ENCODE peak calls at places on chromosomes 2 and 18, in five cellular contexts. A is K562, F is breast epithelium, O is spleen, S is prostate gland. L is an unnamed sample.

GRCh38 chr2:169131587-169132512 is 62.5 kb downstream of the DHRS9 start:
- DNase-seq in A (peak), F (no peak), O (no peak), S (no peak), L (peak)

GRCh38 chr2:222756362-222756831 is 84.9 kb downstream of the MOGAT1 start:
- DNase-seq in A (no peak), F (no peak), O (no peak), S (no peak), L (no peak)

GRCh38 chr2:17076535-17076934 is 410.9 kb upstream of the CYRIA start:
- DNase-seq in A (no peak), F (no peak), O (no peak), S (no peak), L (no peak)

GRCh38 chr18:22703883-22704626 is 229.1 kb upstream of the RBBP8 start:
- DNase-seq in A (peak), F (no peak), O (no peak), S (no peak), L (peak)

GRCh38 chr2:231781798-231782726 is 980 bp upstream of the PDE6D start:
- DNase-seq in A (peak), F (no peak), O (no peak), S (peak), L (no peak)

GRCh38 chr2:33598472-33599174 is 476 bp downstream of the FAM98A start:
- DNase-seq in A (peak), F (no peak), O (peak), S (no peak), L (peak)

GRCh38 chr18:10190564-10190963 is 263.9 kb upstream of the APCDD1 start:
- DNase-seq in A (no peak), F (no peak), O (no peak), S (no peak), L (no peak)

GRCh38 chr2:128632491-128632780 is 313.8 kb upstream of the HS6ST1 start:
- DNase-seq in A (no peak), F (no peak), O (peak), S (no peak), L (no peak)

GRCh38 chr18:31424383-31424988 is 23.1 kb upstream of the DSG3 start:
- DNase-seq in A (peak), F (no peak), O (no peak), S (no peak), L (no peak)

GRCh38 chr2:46299365-46300263 is 2.4 kb downstream of the EPAS1 start:
- DNase-seq in A (peak), F (peak), O (peak), S (peak), L (no peak)

GRCh38 chr2:180542510-180542909 is 437.9 kb upstream of the UBE2E3 start:
- DNase-seq in A (no peak), F (no peak), O (no peak), S (no peak), L (no peak)
- TF ChIP-seq POLR2AphosphoS5 in A (no peak), F (no peak), O (no peak), S (no peak), L (no peak)

GRCh38 chr2:156800781-156801366 is 364.7 kb downstream of the GPD2 start:
- DNase-seq in A (no peak), F (no peak), O (no peak), S (no peak), L (no peak)
- TF ChIP-seq POLR2A in A (no peak), F (no peak), O (no peak), S (no peak), L (no peak)

GRCh38 chr2:29114514-29114840 is 738 bp upstream of the CLIP4 start:
- DNase-seq in A (no peak), F (peak), O (no peak), S (no peak), L (no peak)

GRCh38 chr2:29113891-29114321 is 1.3 kb upstream of the CLIP4 start:
- DNase-seq in A (no peak), F (peak), O (no peak), S (no peak), L (no peak)

GRCh38 chr2:29115797-29116781 is 874 bp downstream of the CLIP4 start:
- DNase-seq in A (no peak), F (peak), O (peak), S (peak), L (no peak)

GRCh38 chr2:29113027-29113686 is 2.1 kb upstream of the CLIP4 start:
- DNase-seq in A (no peak), F (no peak), O (no peak), S (no peak), L (no peak)

GRCh38 chr2:29114841-29115609 is at the start of gene CLIP4:
- DNase-seq in A (peak), F (peak), O (peak), S (peak), L (peak)
- TF ChIP-seq POLR2AphosphoS5 in A (no peak), F (no peak), O (peak), S (no peak), L (no peak)

GRCh38 chr2:212644195-212644837 is 105.7 kb upstream of the ERBB4 start:
- DNase-seq in A (no peak), F (no peak), O (no peak), S (no peak), L (no peak)

GRCh38 chr2:212640428-212640827 is 101.8 kb upstream of the ERBB4 start:
- DNase-seq in A (no peak), F (no peak), O (no peak), S (no peak), L (no peak)

GRCh38 chr2:212638694-212639093 is 100.1 kb upstream of the ERBB4 start:
- DNase-seq in A (no peak), F (no peak), O (no peak), S (no peak), L (no peak)
- TF ChIP-seq POLR2A in A (no peak), F (no peak), O (no peak), S (no peak), L (no peak)

L was measured in GM12891.